ENCODE peak calls at places on chromosomes 2 and 18, in five cellular contexts. One of them, this sample, is unnamed.

GRCh38 chr2:120108049-120108448 is 95.2 kb downstream of the EPB41L5 start:
- DNase-seq in SK-N-SH: peak; percentile 4
- DNase-seq in right cardiac atrium: no peak
- DNase-seq in sigmoid colon: no peak
- DNase-seq in suprapubic skin: no peak
- DNase-seq in this sample: no peak

GRCh38 chr2:114063346-114063745 is 173.5 kb downstream of the ACTR3 start:
- DNase-seq in sigmoid colon: no peak
- DNase-seq in right cardiac atrium: no peak
- DNase-seq in suprapubic skin: no peak
- DNase-seq in SK-N-SH: no peak
- DNase-seq in this sample: no peak

GRCh38 chr18:12884521-12885323 is 685 bp upstream of the PTPN2 start:
- DNase-seq in sigmoid colon: no peak
- DNase-seq in SK-N-SH: no peak
- DNase-seq in right cardiac atrium: no peak
- DNase-seq in suprapubic skin: peak; percentile 87
- DNase-seq in this sample: no peak

GRCh38 chr2:147538848-147539247 is 306.0 kb upstream of the ACVR2A start:
- DNase-seq in SK-N-SH: no peak
- DNase-seq in sigmoid colon: no peak
- DNase-seq in suprapubic skin: no peak
- DNase-seq in right cardiac atrium: no peak
- DNase-seq in this sample: no peak

GRCh38 chr2:190940451-190940850 is 59.8 kb downstream of the GLS start:
- DNase-seq in sigmoid colon: no peak
- DNase-seq in right cardiac atrium: no peak
- DNase-seq in suprapubic skin: no peak
- DNase-seq in SK-N-SH: no peak
- DNase-seq in this sample: no peak

GRCh38 chr2:199458806-199459285 is 1.1 kb upstream of the SATB2 start:
- DNase-seq in right cardiac atrium: peak; percentile 67
- DNase-seq in SK-N-SH: peak; percentile 66
- DNase-seq in suprapubic skin: no peak
- DNase-seq in sigmoid colon: no peak
- DNase-seq in this sample: no peak

GRCh38 chr2:8796878-8797550 is 40.4 kb downstream of the KIDINS220 start:
- DNase-seq in SK-N-SH: no peak
- DNase-seq in sigmoid colon: no peak
- DNase-seq in right cardiac atrium: no peak
- DNase-seq in suprapubic skin: no peak
- DNase-seq in this sample: no peak

GRCh38 chr18:51077217-51077616 is 47.2 kb downstream of the SMAD4 start:
- DNase-seq in sigmoid colon: no peak
- DNase-seq in right cardiac atrium: no peak
- DNase-seq in suprapubic skin: no peak
- DNase-seq in SK-N-SH: no peak
- DNase-seq in this sample: no peak

GRCh38 chr18:35155403-35156117 is 85.3 kb upstream of the ZNF397 start:
- DNase-seq in sigmoid colon: no peak
- DNase-seq in right cardiac atrium: peak; percentile 46
- DNase-seq in suprapubic skin: no peak
- DNase-seq in SK-N-SH: peak; percentile 76
- DNase-seq in this sample: no peak

GRCh38 chr2:86490245-86490644 is 49.1 kb downstream of the KDM3A start:
- DNase-seq in right cardiac atrium: no peak
- DNase-seq in suprapubic skin: no peak
- DNase-seq in sigmoid colon: no peak
- DNase-seq in SK-N-SH: no peak
- DNase-seq in this sample: no peak

GRCh38 chr2:178589337-178589736 is 109.1 kb downstream of the PLEKHA3 start:
- DNase-seq in sigmoid colon: no peak
- DNase-seq in right cardiac atrium: no peak
- DNase-seq in suprapubic skin: no peak
- DNase-seq in SK-N-SH: no peak
- DNase-seq in this sample: no peak

GRCh38 chr2:74333175-74333574 is 10.0 kb downstream of the SLC4A5 start:
- DNase-seq in right cardiac atrium: no peak
- DNase-seq in SK-N-SH: peak; percentile 22
- DNase-seq in sigmoid colon: no peak
- DNase-seq in suprapubic skin: no peak
- DNase-seq in this sample: no peak

GRCh38 chr18:27652480-27653121 is 467.5 kb upstream of the CHST9 start:
- DNase-seq in suprapubic skin: no peak
- DNase-seq in SK-N-SH: no peak
- DNase-seq in right cardiac atrium: no peak
- DNase-seq in sigmoid colon: no peak
- DNase-seq in this sample: no peak

GRCh38 chr2:135532581-135532980 is 1.3 kb downstream of the R3HDM1 start:
- DNase-seq in suprapubic skin: no peak
- DNase-seq in SK-N-SH: no peak
- DNase-seq in sigmoid colon: no peak
- DNase-seq in right cardiac atrium: no peak
- DNase-seq in this sample: no peak

GRCh38 chr2:119826370-119826961 is 66.7 kb downstream of the PTPN4 start:
- DNase-seq in right cardiac atrium: no peak
- DNase-seq in sigmoid colon: no peak
- DNase-seq in suprapubic skin: no peak
- DNase-seq in SK-N-SH: peak; percentile 48
- DNase-seq in this sample: peak; percentile 28

GRCh38 chr2:146978891-146979555 is 865.8 kb upstream of the ACVR2A start:
- DNase-seq in SK-N-SH: no peak
- DNase-seq in sigmoid colon: no peak
- DNase-seq in right cardiac atrium: no peak
- DNase-seq in suprapubic skin: no peak
- DNase-seq in this sample: no peak

GRCh38 chr2:4618141-4618540 is 914.8 kb downstream of the DCDC2C start:
- DNase-seq in sigmoid colon: no peak
- DNase-seq in SK-N-SH: no peak
- DNase-seq in right cardiac atrium: no peak
- DNase-seq in suprapubic skin: no peak
- DNase-seq in this sample: no peak

GRCh38 chr2:223488814-223489213 is 113.3 kb downstream of the SCG2 start:
- DNase-seq in sigmoid colon: no peak
- DNase-seq in right cardiac atrium: no peak
- DNase-seq in SK-N-SH: peak; percentile 69
- DNase-seq in suprapubic skin: no peak
- DNase-seq in this sample: no peak

GRCh38 chr2:39114771-39115170 is 6.1 kb downstream of the SOS1 start:
- DNase-seq in sigmoid colon: no peak
- DNase-seq in right cardiac atrium: no peak
- DNase-seq in SK-N-SH: no peak
- DNase-seq in suprapubic skin: no peak
- DNase-seq in this sample: no peak
- H3K4me1 ChIP-seq in sigmoid colon: peaks cover 26% of the 10 kb centered on the region
- H3K4me1 ChIP-seq in right cardiac atrium: peaks cover 1% of the 10 kb centered on the region
- H3K4me1 ChIP-seq in SK-N-SH: peaks cover 13% of the 10 kb centered on the region
- H3K4me1 ChIP-seq in suprapubic skin: peaks cover 22% of the 10 kb centered on the region
- H3K4me1 ChIP-seq in this sample: peaks cover 19% of the 10 kb centered on the region

DNA sequence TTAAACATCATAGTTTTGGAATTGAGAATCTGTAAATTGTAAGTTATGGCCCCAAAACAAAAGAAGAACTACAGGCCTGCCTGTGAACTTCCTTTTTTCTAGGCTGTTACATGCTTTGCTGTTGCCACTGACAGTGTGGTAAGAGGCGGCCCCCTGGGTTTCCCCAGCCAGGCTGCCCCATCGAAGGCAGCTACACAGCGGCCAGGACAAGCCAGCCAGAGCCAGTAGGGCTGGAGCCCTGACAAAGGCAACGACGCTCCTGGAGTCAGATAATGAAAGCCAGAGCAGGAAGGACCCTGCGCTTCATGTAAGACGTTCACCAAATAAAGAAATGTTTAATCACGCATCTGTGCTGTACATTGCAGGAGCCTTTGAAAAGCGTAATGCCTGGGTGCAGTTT is 55.0 kb downstream of the ANKRD44 start:
- DNase-seq in sigmoid colon: peak; percentile 88
- DNase-seq in right cardiac atrium: peak; percentile 90
- DNase-seq in suprapubic skin: peak; percentile 84
- DNase-seq in SK-N-SH: peak; percentile 87
- DNase-seq in this sample: peak; percentile 56
- H3K4me3 ChIP-seq in sigmoid colon: no peak overlapping the region
- H3K4me3 ChIP-seq in right cardiac atrium: no peak overlapping the region
- H3K4me3 ChIP-seq in suprapubic skin: no peak overlapping the region
- H3K4me3 ChIP-seq in SK-N-SH: no peak overlapping the region
- H3K4me3 ChIP-seq in this sample: peak overlapping the region; percentile 38

DNA sequence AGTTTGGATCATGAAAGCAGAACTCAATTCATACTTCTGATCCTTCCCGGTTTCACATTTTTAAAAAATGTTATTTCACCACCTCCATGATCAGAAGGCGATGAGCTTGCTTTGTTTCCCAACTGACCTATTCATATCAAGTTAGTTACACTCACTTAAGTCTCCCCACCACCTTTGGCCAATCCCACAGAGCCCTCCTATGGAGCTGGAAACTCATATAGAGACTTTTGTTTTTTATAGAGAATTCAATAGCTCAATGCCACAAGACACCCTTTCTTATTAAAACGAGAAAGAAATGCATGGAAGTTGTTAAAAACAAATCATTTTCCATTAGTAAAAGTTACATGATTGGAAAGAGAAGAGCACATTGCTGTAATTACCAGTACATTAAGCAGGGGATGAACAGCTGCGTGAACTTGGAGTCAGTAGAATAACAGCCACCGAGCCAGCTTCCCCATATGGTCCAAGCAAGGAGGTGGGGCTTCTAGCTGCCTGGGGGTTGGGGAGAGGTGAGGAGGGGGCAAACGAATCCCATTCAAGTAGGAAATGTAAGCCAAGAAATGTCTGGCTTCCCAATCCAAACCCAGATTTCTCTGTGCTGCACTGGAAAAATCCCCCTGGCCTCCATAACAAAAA is 614.6 kb downstream of the IRS1 start:
- DNase-seq in SK-N-SH: no peak
- DNase-seq in suprapubic skin: no peak
- DNase-seq in right cardiac atrium: no peak
- DNase-seq in sigmoid colon: no peak
- DNase-seq in this sample: no peak
- H3K27ac ChIP-seq in SK-N-SH: peak overlapping the region; percentile 91
- H3K27ac ChIP-seq in suprapubic skin: peak overlapping the region; percentile 66
- H3K27ac ChIP-seq in right cardiac atrium: no peak overlapping the region
- H3K27ac ChIP-seq in sigmoid colon: peak overlapping the region; percentile 67
- H3K27ac ChIP-seq in this sample: no peak overlapping the region

DNA sequence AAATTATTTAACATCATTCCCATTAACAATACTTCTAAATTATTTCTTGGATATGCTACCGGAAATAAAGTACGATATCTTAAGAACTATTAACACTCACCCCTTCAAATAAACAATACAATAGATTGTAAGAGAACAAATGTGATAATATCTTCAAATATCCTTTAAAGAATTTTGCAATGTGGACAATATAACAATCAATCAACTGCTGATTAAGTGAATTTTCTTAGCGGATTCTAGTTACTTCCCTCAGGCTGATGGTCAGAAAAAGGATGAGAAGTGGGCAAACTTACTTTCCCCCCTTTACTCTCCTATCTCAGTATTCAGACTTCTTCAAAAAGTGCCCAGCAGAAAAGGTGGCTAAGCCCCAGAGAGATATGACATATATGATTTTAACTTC is 10.8 kb downstream of the NFE2L2 start:
- DNase-seq in suprapubic skin: no peak
- DNase-seq in right cardiac atrium: no peak
- DNase-seq in SK-N-SH: no peak
- DNase-seq in sigmoid colon: no peak
- DNase-seq in this sample: no peak
- H3K4me1 ChIP-seq in suprapubic skin: peaks cover 89% of the 10 kb centered on the region
- H3K4me1 ChIP-seq in right cardiac atrium: peaks cover 40% of the 10 kb centered on the region
- H3K4me1 ChIP-seq in SK-N-SH: peaks cover 6% of the 10 kb centered on the region
- H3K4me1 ChIP-seq in sigmoid colon: peaks cover 83% of the 10 kb centered on the region
- H3K4me1 ChIP-seq in this sample: peaks cover 39% of the 10 kb centered on the region

This sample was measured in naive thymus-derived CD4-positive, alpha-beta T cell.